ENCODE peak calls at places on chromosomes 5 and 9, in ten cellular contexts. T is stimulated activated CD4-positive, alpha-beta T cell treated with anti-CD3 and anti-CD28 coated beads, Interleukin-4, amount 100 ng/mL, for 4 hours; C is heart left ventricle; M is endothelial cell; K is heart right ventricle; W is ELR; J is A673; P is glutamatergic neuron; S is skeletal muscle cell; U is EH. G is an unnamed sample.

GRCh38 chr5:9742848-9743247 is 112.7 kb upstream of the TAS2R1 start:
- DNase-seq in C (no peak), K (no peak), M (no peak), T (no peak), U (no peak), P (no peak), S (no peak), W (no peak), J (no peak), G (no peak)

GRCh38 chr5:132215329-132215728 is 12.3 kb downstream of the P4HA2 start:
- DNase-seq in W (peak), M (no peak), U (peak), P (no peak), J (no peak), T (no peak), K (peak), C (peak), S (peak), G (peak)

GRCh38 chr5:52989025-52989780 is at the start of gene ITGA2:
- DNase-seq in P (peak), U (peak), K (peak), W (peak), T (peak), C (peak), M (peak), S (no peak), J (peak), G (peak)

GRCh38 chr9:122580360-122580759 is 2.8 kb downstream of the OR1L8 start:
- DNase-seq in K (no peak), S (peak), U (peak), W (peak), T (no peak), M (no peak), J (no peak), C (no peak), P (no peak), G (peak)

GRCh38 chr9:89806371-89807100 is 201.7 kb downstream of the GADD45G start:
- DNase-seq in C (no peak), J (no peak), M (no peak), W (no peak), P (no peak), T (no peak), S (no peak), U (peak), K (no peak), G (peak)

GRCh38 chr5:34698109-34698419 is 41.9 kb downstream of the RAI14 start:
- DNase-seq in C (no peak), U (no peak), T (no peak), W (no peak), K (no peak), M (no peak), P (no peak), S (no peak), J (no peak), G (no peak)

GRCh38 chr9:90526386-90526785 is 116.2 kb downstream of the DIRAS2 start:
- DNase-seq in J (no peak), C (no peak), P (no peak), T (no peak), U (no peak), K (no peak), S (no peak), M (no peak), W (no peak), G (no peak)

GRCh38 chr5:133382661-133383579 is 229.4 kb downstream of the FSTL4 start:
- DNase-seq in U (no peak), K (no peak), W (no peak), P (no peak), M (no peak), T (no peak), C (peak), S (no peak), J (no peak), G (no peak)

GRCh38 chr9:8382777-8383527 is 583.4 kb upstream of the DMAC1 start:
- DNase-seq in K (no peak), T (no peak), J (no peak), P (no peak), M (no peak), W (no peak), S (no peak), U (no peak), C (no peak), G (no peak)

GRCh38 chr9:88387035-88387732 is 1.1 kb upstream of the SPIN1 start:
- DNase-seq in U (peak), S (no peak), T (no peak), K (peak), M (peak), W (peak), C (no peak), P (peak), J (peak), G (peak)

GRCh38 chr9:73714294-73714693 is 562.6 kb downstream of the ANXA1 start:
- DNase-seq in K (no peak), J (no peak), W (peak), C (no peak), T (no peak), M (no peak), U (no peak), P (no peak), S (peak), G (no peak)

GRCh38 chr9:70049672-70050271 is 6.1 kb downstream of the MAMDC2 start:
- DNase-seq in P (no peak), J (no peak), T (no peak), K (peak), C (peak), S (no peak), W (no peak), U (peak), M (no peak), G (peak)

GRCh38 chr5:144460608-144461007 is 289.9 kb downstream of the KCTD16 start:
- DNase-seq in T (no peak), C (no peak), J (no peak), M (no peak), K (no peak), W (no peak), P (no peak), S (no peak), U (peak), G (no peak)

GRCh38 chr5:134242146-134242545 is 16.3 kb upstream of the PPP2CA start:
- DNase-seq in K (no peak), W (peak), P (no peak), J (no peak), U (peak), C (no peak), M (no peak), S (peak), T (no peak), G (peak)

G was measured in IMR-90.